ENCODE peak calls at places on chromosomes 16 and 17, in five cellular contexts. L is CD4-positive, alpha-beta T cell; V is MCF 10A; D is BJ; R is GM20000. K is an unnamed sample.

GRCh38 chr16:10616744-10617640 is 36.6 kb upstream of the EMP2 start:
- DNase-seq in L (no peak), V (peak), D (no peak), R (no peak), K (peak)

GRCh38 chr17:32298298-32298697 is 32.7 kb downstream of the RHBDL3 start:
- DNase-seq in V (no peak), R (no peak), L (no peak), D (no peak), K (peak)

GRCh38 chr17:27630607-27631408 is at the start of gene LGALS9:
- DNase-seq in L (peak), D (no peak), V (no peak), R (peak), K (no peak)

GRCh38 chr16:30785126-30786106 is 1.6 kb downstream of the ZNF629 start:
- DNase-seq in L (no peak), D (no peak), R (no peak), V (no peak), K (no peak)

GRCh38 chr17:30191072-30191471 is 44.4 kb downstream of the SLC6A4 start:
- DNase-seq in D (no peak), L (no peak), R (no peak), V (no peak), K (no peak)

GRCh38 chr17:14270508-14270907 is 30.4 kb upstream of the HS3ST3B1 start:
- DNase-seq in D (no peak), R (no peak), V (no peak), L (no peak), K (no peak)

GRCh38 chr16:28110074-28110473 is 46.6 kb upstream of the GSG1L start:
- DNase-seq in V (no peak), L (no peak), D (no peak), R (no peak), K (no peak)

GRCh38 chr17:79073706-79074088 is 927 bp upstream of the ENGASE start:
- DNase-seq in V (no peak), L (no peak), R (no peak), D (no peak), K (no peak)

GRCh38 chr17:489758-490329 is 137.2 kb upstream of the RPH3AL start:
- DNase-seq in D (no peak), R (peak), V (no peak), L (peak), K (peak)

GRCh38 chr16:20735504-20735903 is 6.1 kb downstream of the THUMPD1 start:
- DNase-seq in L (no peak), V (no peak), D (no peak), R (no peak), K (no peak)

GRCh38 chr17:49523706-49524472 is 28.8 kb downstream of the NGFR start:
- DNase-seq in V (peak), D (no peak), L (no peak), R (peak), K (no peak)

GRCh38 chr16:9138731-9139501 is 47.5 kb downstream of the HAPSTR1 start:
- DNase-seq in V (peak), D (no peak), R (peak), L (peak), K (peak)

GRCh38 chr17:48134912-48135480 is 27.4 kb downstream of the SNX11 start:
- DNase-seq in V (no peak), D (no peak), L (no peak), R (peak), K (no peak)

GRCh38 chr16:66925322-66925840 is at the start of gene RRAD:
- DNase-seq in V (no peak), R (peak), L (no peak), D (no peak), K (no peak)

GRCh38 chr17:28345420-28346198 is 10.0 kb downstream of the TNFAIP1 start:
- DNase-seq in V (no peak), D (no peak), R (no peak), L (no peak), K (no peak)

GRCh38 chr17:17752822-17753448 is 71.7 kb downstream of the RAI1 start:
- DNase-seq in L (no peak), R (no peak), V (no peak), D (no peak), K (no peak)

GRCh38 chr17:35612924-35613521 is 25.9 kb downstream of the AP2B1 start:
- DNase-seq in R (no peak), D (no peak), L (peak), V (peak), K (peak)

GRCh38 chr17:39573447-39574298 is 34.0 kb downstream of the NEUROD2 start:
- DNase-seq in V (peak), D (peak), L (peak), R (peak), K (peak)

GRCh38 chr17:50529849-50530248 is 2.7 kb upstream of the EPN3 start:
- DNase-seq in V (no peak), R (no peak), L (no peak), D (no peak), K (no peak)

GRCh38 chr17:73757324-73757942 is 113.2 kb upstream of the SDK2 start:
- DNase-seq in L (no peak), V (no peak), R (no peak), D (no peak), K (no peak)

GRCh38 chr17:74807925-74808324 is 31.8 kb upstream of the NAT9 start:
- DNase-seq in R (no peak), D (no peak), V (no peak), L (no peak), K (no peak)